ENCODE peak calls at places on chromosomes 7 and 10, in nine cellular contexts. F is dorsolateral prefrontal cortex; R is KG1; Y is natural killer cell treated with Interleukin-12 subunit alpha and Interleukin-12 subunit beta and Interleukin-15 and Interleukin-18, amount 100 ng/mL, for 72 hours; X is activated CD4-positive, alpha-beta T cell treated with anti-CD3 and anti-CD28 coated beads, Interleukin-2, amount 50 U/mL, for 24 hours; V is activated CD8-positive, alpha-beta memory T cell treated with anti-CD3 and anti-CD28 coated beads for 4 hours; I is stimulated activated CD4-positive, alpha-beta T cell treated with anti-CD3 and anti-CD28 coated beads, Interleukin-4, amount 100 ng/mL, for 48 hours; K is ureter; S is activated T-helper 1 cell treated with anti-CD3 and anti-CD28 coated beads, Interleukin-2, amount 50 U/mL, for 16 hours. G is an unnamed sample.

GRCh38 chr7:2518101-2518500 is 1.5 kb upstream of the LFNG start:
- DNase-seq in Y (no peak), K (no peak), S (no peak), V (no peak), F (no peak), X (no peak), I (no peak), R (no peak), G (no peak)

GRCh38 chr10:60883187-60883586 is 60.8 kb downstream of the RHOBTB1 start:
- DNase-seq in K (no peak), Y (no peak), V (no peak), F (no peak), R (no peak), I (no peak), S (no peak), X (no peak), G (peak; percentile 25)

GRCh38 chr10:70265032-70265689 is 18.6 kb downstream of the NPFFR1 start:
- DNase-seq in R (no peak), I (no peak), X (no peak), K (no peak), Y (no peak), F (no peak), V (no peak), S (no peak), G (no peak)

GRCh38 chr7:115009139-115009538 is 87.2 kb downstream of the MDFIC start:
- DNase-seq in X (no peak), S (no peak), R (no peak), V (no peak), F (no peak), I (no peak), K (no peak), Y (no peak), G (no peak)

GRCh38 chr7:108425876-108426275 is 30.4 kb downstream of the NRCAM start:
- DNase-seq in I (no peak), R (no peak), V (no peak), X (no peak), Y (no peak), S (no peak), K (no peak), F (no peak), G (no peak)

GRCh38 chr7:116955340-116955739 is 2.0 kb downstream of the ST7 start:
- DNase-seq in Y (no peak), I (no peak), V (no peak), X (no peak), S (no peak), F (no peak), K (no peak), R (no peak), G (no peak)

GRCh38 chr10:50882540-50882983 is 2.9 kb downstream of the A1CF start:
- DNase-seq in I (no peak), F (no peak), K (no peak), R (no peak), X (no peak), Y (no peak), S (no peak), V (no peak), G (no peak)

GRCh38 chr10:90288403-90288933 is 569.4 kb downstream of the HTR7 start:
- DNase-seq in S (no peak), K (no peak), V (no peak), I (no peak), Y (no peak), R (no peak), X (no peak), F (no peak), G (no peak)

GRCh38 chr7:99768471-99768870 is 15.5 kb downstream of the CYP3A4 start:
- DNase-seq in X (no peak), F (no peak), S (no peak), V (no peak), R (no peak), I (no peak), K (no peak), Y (no peak), G (no peak)

GRCh38 chr7:47465191-47465590 is 116.7 kb downstream of the TNS3 start:
- DNase-seq in S (no peak), X (no peak), R (no peak), Y (no peak), K (no peak), V (no peak), I (no peak), F (no peak), G (no peak)